ENCODE peak calls at places on chromosomes 13 and 19, in nine cellular contexts. One of them, this sample, is unnamed.

GRCh38 chr13:39506559-39507390 is 96.2 kb downstream of the LHFPL6 start:
- DNase-seq in islet precursor cell: no peak
- DNase-seq in activated T-cell treated with anti-CD3 and anti-CD28 coated beads for 1 hour: no peak
- DNase-seq in CD8-positive, alpha-beta memory T cell: no peak
- DNase-seq in hepatic stellate cell: no peak
- DNase-seq in neural progenitor cell: no peak
- DNase-seq in kidney tubule cell: no peak
- DNase-seq in stimulated activated CD4-positive, alpha-beta T cell treated with anti-CD3 and anti-CD28 coated beads, Interleukin-15, amount 100 ng/mL, for 1 hour: no peak
- DNase-seq in globus pallidus: no peak
- DNase-seq in this sample: no peak

GRCh38 chr19:44113784-44114390 is 688 bp downstream of the ZNF225 start:
- DNase-seq in islet precursor cell: peak; percentile 54
- DNase-seq in activated T-cell treated with anti-CD3 and anti-CD28 coated beads for 1 hour: no peak
- DNase-seq in CD8-positive, alpha-beta memory T cell: no peak
- DNase-seq in hepatic stellate cell: peak; percentile 26
- DNase-seq in neural progenitor cell: peak; percentile 20
- DNase-seq in kidney tubule cell: peak; percentile 2
- DNase-seq in stimulated activated CD4-positive, alpha-beta T cell treated with anti-CD3 and anti-CD28 coated beads, Interleukin-15, amount 100 ng/mL, for 1 hour: no peak
- DNase-seq in globus pallidus: no peak
- DNase-seq in this sample: no peak

GRCh38 chr13:77751513-77752456 is 54.3 kb downstream of the SLAIN1 start:
- DNase-seq in islet precursor cell: peak; percentile 53
- DNase-seq in activated T-cell treated with anti-CD3 and anti-CD28 coated beads for 1 hour: peak; percentile 7
- DNase-seq in CD8-positive, alpha-beta memory T cell: peak; percentile 2
- DNase-seq in hepatic stellate cell: peak; percentile 4
- DNase-seq in neural progenitor cell: peak; percentile 62
- DNase-seq in kidney tubule cell: peak; percentile 56
- DNase-seq in stimulated activated CD4-positive, alpha-beta T cell treated with anti-CD3 and anti-CD28 coated beads, Interleukin-15, amount 100 ng/mL, for 1 hour: no peak
- DNase-seq in globus pallidus: peak; percentile 83
- DNase-seq in this sample: peak; percentile 55

GRCh38 chr19:16359074-16359473 is 34.4 kb downstream of the KLF2 start:
- DNase-seq in islet precursor cell: no peak
- DNase-seq in activated T-cell treated with anti-CD3 and anti-CD28 coated beads for 1 hour: no peak
- DNase-seq in CD8-positive, alpha-beta memory T cell: no peak
- DNase-seq in hepatic stellate cell: no peak
- DNase-seq in neural progenitor cell: no peak
- DNase-seq in kidney tubule cell: no peak
- DNase-seq in stimulated activated CD4-positive, alpha-beta T cell treated with anti-CD3 and anti-CD28 coated beads, Interleukin-15, amount 100 ng/mL, for 1 hour: no peak
- DNase-seq in globus pallidus: no peak
- DNase-seq in this sample: no peak

GRCh38 chr19:2678043-2678671 is 24.3 kb downstream of the GNG7 start:
- DNase-seq in islet precursor cell: no peak
- DNase-seq in activated T-cell treated with anti-CD3 and anti-CD28 coated beads for 1 hour: no peak
- DNase-seq in CD8-positive, alpha-beta memory T cell: no peak
- DNase-seq in hepatic stellate cell: no peak
- DNase-seq in neural progenitor cell: no peak
- DNase-seq in kidney tubule cell: no peak
- DNase-seq in stimulated activated CD4-positive, alpha-beta T cell treated with anti-CD3 and anti-CD28 coated beads, Interleukin-15, amount 100 ng/mL, for 1 hour: no peak
- DNase-seq in globus pallidus: no peak
- DNase-seq in this sample: no peak

GRCh38 chr13:36788276-36788675 is 30.7 kb upstream of the RFXAP start:
- DNase-seq in islet precursor cell: no peak
- DNase-seq in activated T-cell treated with anti-CD3 and anti-CD28 coated beads for 1 hour: no peak
- DNase-seq in CD8-positive, alpha-beta memory T cell: no peak
- DNase-seq in hepatic stellate cell: no peak
- DNase-seq in neural progenitor cell: no peak
- DNase-seq in kidney tubule cell: peak; percentile 80
- DNase-seq in stimulated activated CD4-positive, alpha-beta T cell treated with anti-CD3 and anti-CD28 coated beads, Interleukin-15, amount 100 ng/mL, for 1 hour: no peak
- DNase-seq in globus pallidus: no peak
- DNase-seq in this sample: no peak

GRCh38 chr19:12858041-12858928 is 20.0 kb downstream of the MAST1 start:
- DNase-seq in islet precursor cell: no peak
- DNase-seq in activated T-cell treated with anti-CD3 and anti-CD28 coated beads for 1 hour: no peak
- DNase-seq in CD8-positive, alpha-beta memory T cell: no peak
- DNase-seq in hepatic stellate cell: no peak
- DNase-seq in neural progenitor cell: no peak
- DNase-seq in kidney tubule cell: no peak
- DNase-seq in stimulated activated CD4-positive, alpha-beta T cell treated with anti-CD3 and anti-CD28 coated beads, Interleukin-15, amount 100 ng/mL, for 1 hour: no peak
- DNase-seq in globus pallidus: no peak
- DNase-seq in this sample: no peak

GRCh38 chr19:55467236-55468053 is 2.9 kb upstream of the C19orf85 start:
- DNase-seq in islet precursor cell: no peak
- DNase-seq in activated T-cell treated with anti-CD3 and anti-CD28 coated beads for 1 hour: peak; percentile 61
- DNase-seq in CD8-positive, alpha-beta memory T cell: peak; percentile 69
- DNase-seq in hepatic stellate cell: peak; percentile 87
- DNase-seq in neural progenitor cell: peak; percentile 70
- DNase-seq in kidney tubule cell: peak; percentile 49
- DNase-seq in stimulated activated CD4-positive, alpha-beta T cell treated with anti-CD3 and anti-CD28 coated beads, Interleukin-15, amount 100 ng/mL, for 1 hour: peak; percentile 65
- DNase-seq in globus pallidus: no peak
- DNase-seq in this sample: peak; percentile 57

GRCh38 chr19:33293255-33294057 is 8.9 kb downstream of the CEBPA start:
- DNase-seq in islet precursor cell: no peak
- DNase-seq in activated T-cell treated with anti-CD3 and anti-CD28 coated beads for 1 hour: no peak
- DNase-seq in CD8-positive, alpha-beta memory T cell: no peak
- DNase-seq in hepatic stellate cell: peak; percentile 78
- DNase-seq in neural progenitor cell: no peak
- DNase-seq in kidney tubule cell: peak; percentile 73
- DNase-seq in stimulated activated CD4-positive, alpha-beta T cell treated with anti-CD3 and anti-CD28 coated beads, Interleukin-15, amount 100 ng/mL, for 1 hour: no peak
- DNase-seq in globus pallidus: no peak
- DNase-seq in this sample: no peak

GRCh38 chr13:112741835-112742570 is 52.2 kb downstream of the ATP11A start:
- DNase-seq in islet precursor cell: no peak
- DNase-seq in activated T-cell treated with anti-CD3 and anti-CD28 coated beads for 1 hour: no peak
- DNase-seq in CD8-positive, alpha-beta memory T cell: no peak
- DNase-seq in hepatic stellate cell: no peak
- DNase-seq in neural progenitor cell: no peak
- DNase-seq in kidney tubule cell: no peak
- DNase-seq in stimulated activated CD4-positive, alpha-beta T cell treated with anti-CD3 and anti-CD28 coated beads, Interleukin-15, amount 100 ng/mL, for 1 hour: no peak
- DNase-seq in globus pallidus: no peak
- DNase-seq in this sample: no peak

GRCh38 chr19:2243274-2244121 is 5.6 kb upstream of the AMH start:
- DNase-seq in islet precursor cell: no peak
- DNase-seq in activated T-cell treated with anti-CD3 and anti-CD28 coated beads for 1 hour: no peak
- DNase-seq in CD8-positive, alpha-beta memory T cell: no peak
- DNase-seq in hepatic stellate cell: no peak
- DNase-seq in neural progenitor cell: no peak
- DNase-seq in kidney tubule cell: no peak
- DNase-seq in stimulated activated CD4-positive, alpha-beta T cell treated with anti-CD3 and anti-CD28 coated beads, Interleukin-15, amount 100 ng/mL, for 1 hour: no peak
- DNase-seq in globus pallidus: no peak
- DNase-seq in this sample: no peak

GRCh38 chr13:75774176-75774575 is 138.0 kb downstream of the LMO7 start:
- DNase-seq in islet precursor cell: no peak
- DNase-seq in activated T-cell treated with anti-CD3 and anti-CD28 coated beads for 1 hour: no peak
- DNase-seq in CD8-positive, alpha-beta memory T cell: no peak
- DNase-seq in hepatic stellate cell: no peak
- DNase-seq in neural progenitor cell: no peak
- DNase-seq in kidney tubule cell: no peak
- DNase-seq in stimulated activated CD4-positive, alpha-beta T cell treated with anti-CD3 and anti-CD28 coated beads, Interleukin-15, amount 100 ng/mL, for 1 hour: no peak
- DNase-seq in globus pallidus: no peak
- DNase-seq in this sample: no peak

GRCh38 chr19:51807111-51807701 is 12.2 kb downstream of the FPR3 start:
- DNase-seq in islet precursor cell: peak; percentile 67
- DNase-seq in activated T-cell treated with anti-CD3 and anti-CD28 coated beads for 1 hour: no peak
- DNase-seq in CD8-positive, alpha-beta memory T cell: no peak
- DNase-seq in hepatic stellate cell: no peak
- DNase-seq in neural progenitor cell: no peak
- DNase-seq in kidney tubule cell: peak; percentile 47
- DNase-seq in stimulated activated CD4-positive, alpha-beta T cell treated with anti-CD3 and anti-CD28 coated beads, Interleukin-15, amount 100 ng/mL, for 1 hour: no peak
- DNase-seq in globus pallidus: no peak
- DNase-seq in this sample: no peak

GRCh38 chr13:77184455-77184854 is 142.4 kb downstream of the MYCBP2 start:
- DNase-seq in islet precursor cell: no peak
- DNase-seq in activated T-cell treated with anti-CD3 and anti-CD28 coated beads for 1 hour: no peak
- DNase-seq in CD8-positive, alpha-beta memory T cell: no peak
- DNase-seq in hepatic stellate cell: no peak
- DNase-seq in neural progenitor cell: no peak
- DNase-seq in kidney tubule cell: peak; percentile 46
- DNase-seq in stimulated activated CD4-positive, alpha-beta T cell treated with anti-CD3 and anti-CD28 coated beads, Interleukin-15, amount 100 ng/mL, for 1 hour: no peak
- DNase-seq in globus pallidus: no peak
- DNase-seq in this sample: peak; percentile 13

GRCh38 chr19:18731562-18732008 is 48.1 kb downstream of the CRTC1 start:
- DNase-seq in islet precursor cell: no peak
- DNase-seq in activated T-cell treated with anti-CD3 and anti-CD28 coated beads for 1 hour: no peak
- DNase-seq in CD8-positive, alpha-beta memory T cell: no peak
- DNase-seq in hepatic stellate cell: no peak
- DNase-seq in neural progenitor cell: no peak
- DNase-seq in kidney tubule cell: peak; percentile 31
- DNase-seq in stimulated activated CD4-positive, alpha-beta T cell treated with anti-CD3 and anti-CD28 coated beads, Interleukin-15, amount 100 ng/mL, for 1 hour: no peak
- DNase-seq in globus pallidus: no peak
- DNase-seq in this sample: no peak

GRCh38 chr13:95440441-95441088 is 112.0 kb upstream of the CLDN10 start:
- DNase-seq in islet precursor cell: no peak
- DNase-seq in activated T-cell treated with anti-CD3 and anti-CD28 coated beads for 1 hour: no peak
- DNase-seq in CD8-positive, alpha-beta memory T cell: no peak
- DNase-seq in hepatic stellate cell: no peak
- DNase-seq in neural progenitor cell: no peak
- DNase-seq in kidney tubule cell: no peak
- DNase-seq in stimulated activated CD4-positive, alpha-beta T cell treated with anti-CD3 and anti-CD28 coated beads, Interleukin-15, amount 100 ng/mL, for 1 hour: no peak
- DNase-seq in globus pallidus: no peak
- DNase-seq in this sample: no peak

GRCh38 chr19:30320466-30320865 is 51.7 kb upstream of the ZNF536 start:
- DNase-seq in islet precursor cell: no peak
- DNase-seq in activated T-cell treated with anti-CD3 and anti-CD28 coated beads for 1 hour: no peak
- DNase-seq in CD8-positive, alpha-beta memory T cell: no peak
- DNase-seq in hepatic stellate cell: no peak
- DNase-seq in neural progenitor cell: no peak
- DNase-seq in kidney tubule cell: no peak
- DNase-seq in stimulated activated CD4-positive, alpha-beta T cell treated with anti-CD3 and anti-CD28 coated beads, Interleukin-15, amount 100 ng/mL, for 1 hour: no peak
- DNase-seq in globus pallidus: no peak
- DNase-seq in this sample: no peak

GRCh38 chr19:38666662-38667448 is 19.4 kb downstream of the ACTN4 start:
- DNase-seq in islet precursor cell: peak; percentile 93
- DNase-seq in activated T-cell treated with anti-CD3 and anti-CD28 coated beads for 1 hour: no peak
- DNase-seq in CD8-positive, alpha-beta memory T cell: no peak
- DNase-seq in hepatic stellate cell: peak; percentile 59
- DNase-seq in neural progenitor cell: peak; percentile 58
- DNase-seq in kidney tubule cell: peak; percentile 89
- DNase-seq in stimulated activated CD4-positive, alpha-beta T cell treated with anti-CD3 and anti-CD28 coated beads, Interleukin-15, amount 100 ng/mL, for 1 hour: no peak
- DNase-seq in globus pallidus: no peak
- DNase-seq in this sample: no peak

GRCh38 chr13:44648392-44649117 is 72.4 kb upstream of the TSC22D1 start:
- DNase-seq in islet precursor cell: no peak
- DNase-seq in activated T-cell treated with anti-CD3 and anti-CD28 coated beads for 1 hour: no peak
- DNase-seq in CD8-positive, alpha-beta memory T cell: no peak
- DNase-seq in hepatic stellate cell: no peak
- DNase-seq in neural progenitor cell: no peak
- DNase-seq in kidney tubule cell: peak; percentile 40
- DNase-seq in stimulated activated CD4-positive, alpha-beta T cell treated with anti-CD3 and anti-CD28 coated beads, Interleukin-15, amount 100 ng/mL, for 1 hour: no peak
- DNase-seq in globus pallidus: no peak
- DNase-seq in this sample: peak; percentile 8

GRCh38 chr19:33638167-33639033 is 16.6 kb downstream of the CHST8 start:
- DNase-seq in islet precursor cell: peak; percentile 38
- DNase-seq in activated T-cell treated with anti-CD3 and anti-CD28 coated beads for 1 hour: no peak
- DNase-seq in CD8-positive, alpha-beta memory T cell: no peak
- DNase-seq in hepatic stellate cell: no peak
- DNase-seq in neural progenitor cell: no peak
- DNase-seq in kidney tubule cell: no peak
- DNase-seq in stimulated activated CD4-positive, alpha-beta T cell treated with anti-CD3 and anti-CD28 coated beads, Interleukin-15, amount 100 ng/mL, for 1 hour: no peak
- DNase-seq in globus pallidus: no peak
- DNase-seq in this sample: no peak

GRCh38 chr19:50427997-50428425 is 4.7 kb upstream of the MYBPC2 start:
- DNase-seq in islet precursor cell: peak; percentile 90
- DNase-seq in activated T-cell treated with anti-CD3 and anti-CD28 coated beads for 1 hour: no peak
- DNase-seq in CD8-positive, alpha-beta memory T cell: no peak
- DNase-seq in hepatic stellate cell: no peak
- DNase-seq in neural progenitor cell: peak; percentile 57
- DNase-seq in kidney tubule cell: peak; percentile 78
- DNase-seq in stimulated activated CD4-positive, alpha-beta T cell treated with anti-CD3 and anti-CD28 coated beads, Interleukin-15, amount 100 ng/mL, for 1 hour: no peak
- DNase-seq in globus pallidus: peak; percentile 70
- DNase-seq in this sample: peak; percentile 21

GRCh38 chr13:26051231-26052135 is at the start of gene SHISA2:
- DNase-seq in islet precursor cell: peak; percentile 73
- DNase-seq in activated T-cell treated with anti-CD3 and anti-CD28 coated beads for 1 hour: peak; percentile 16
- DNase-seq in CD8-positive, alpha-beta memory T cell: peak; percentile 8
- DNase-seq in hepatic stellate cell: peak; percentile 41
- DNase-seq in neural progenitor cell: peak; percentile 93
- DNase-seq in kidney tubule cell: peak; percentile 76
- DNase-seq in stimulated activated CD4-positive, alpha-beta T cell treated with anti-CD3 and anti-CD28 coated beads, Interleukin-15, amount 100 ng/mL, for 1 hour: no peak
- DNase-seq in globus pallidus: peak; percentile 66
- DNase-seq in this sample: no peak

GRCh38 chr13:47033216-47033615 is 136.4 kb upstream of the HTR2A start:
- DNase-seq in islet precursor cell: peak; percentile 83
- DNase-seq in activated T-cell treated with anti-CD3 and anti-CD28 coated beads for 1 hour: no peak
- DNase-seq in CD8-positive, alpha-beta memory T cell: no peak
- DNase-seq in hepatic stellate cell: peak; percentile 3
- DNase-seq in neural progenitor cell: no peak
- DNase-seq in kidney tubule cell: peak; percentile 85
- DNase-seq in stimulated activated CD4-positive, alpha-beta T cell treated with anti-CD3 and anti-CD28 coated beads, Interleukin-15, amount 100 ng/mL, for 1 hour: no peak
- DNase-seq in globus pallidus: no peak
- DNase-seq in this sample: no peak

GRCh38 chr19:2339644-2340310 is 11.3 kb downstream of the SPPL2B start:
- DNase-seq in islet precursor cell: no peak
- DNase-seq in activated T-cell treated with anti-CD3 and anti-CD28 coated beads for 1 hour: no peak
- DNase-seq in CD8-positive, alpha-beta memory T cell: no peak
- DNase-seq in hepatic stellate cell: no peak
- DNase-seq in neural progenitor cell: no peak
- DNase-seq in kidney tubule cell: no peak
- DNase-seq in stimulated activated CD4-positive, alpha-beta T cell treated with anti-CD3 and anti-CD28 coated beads, Interleukin-15, amount 100 ng/mL, for 1 hour: no peak
- DNase-seq in globus pallidus: no peak
- DNase-seq in this sample: no peak

GRCh38 chr19:16365300-16365996 is 40.8 kb downstream of the KLF2 start:
- DNase-seq in islet precursor cell: no peak
- DNase-seq in activated T-cell treated with anti-CD3 and anti-CD28 coated beads for 1 hour: no peak
- DNase-seq in CD8-positive, alpha-beta memory T cell: no peak
- DNase-seq in hepatic stellate cell: no peak
- DNase-seq in neural progenitor cell: no peak
- DNase-seq in kidney tubule cell: no peak
- DNase-seq in stimulated activated CD4-positive, alpha-beta T cell treated with anti-CD3 and anti-CD28 coated beads, Interleukin-15, amount 100 ng/mL, for 1 hour: no peak
- DNase-seq in globus pallidus: no peak
- DNase-seq in this sample: no peak

GRCh38 chr13:113975416-113975815 is 1.5 kb upstream of the C13orf46 start:
- DNase-seq in islet precursor cell: no peak
- DNase-seq in activated T-cell treated with anti-CD3 and anti-CD28 coated beads for 1 hour: no peak
- DNase-seq in CD8-positive, alpha-beta memory T cell: no peak
- DNase-seq in hepatic stellate cell: no peak
- DNase-seq in neural progenitor cell: no peak
- DNase-seq in kidney tubule cell: no peak
- DNase-seq in stimulated activated CD4-positive, alpha-beta T cell treated with anti-CD3 and anti-CD28 coated beads, Interleukin-15, amount 100 ng/mL, for 1 hour: no peak
- DNase-seq in globus pallidus: no peak
- DNase-seq in this sample: no peak

GRCh38 chr19:49165865-49166301 is 8.3 kb downstream of the TRPM4 start:
- DNase-seq in islet precursor cell: peak; percentile 50
- DNase-seq in activated T-cell treated with anti-CD3 and anti-CD28 coated beads for 1 hour: no peak
- DNase-seq in CD8-positive, alpha-beta memory T cell: no peak
- DNase-seq in hepatic stellate cell: no peak
- DNase-seq in neural progenitor cell: no peak
- DNase-seq in kidney tubule cell: no peak
- DNase-seq in stimulated activated CD4-positive, alpha-beta T cell treated with anti-CD3 and anti-CD28 coated beads, Interleukin-15, amount 100 ng/mL, for 1 hour: no peak
- DNase-seq in globus pallidus: no peak
- DNase-seq in this sample: no peak

GRCh38 chr19:2556221-2557092 is 80.5 kb downstream of the GADD45B start:
- DNase-seq in islet precursor cell: peak; percentile 77
- DNase-seq in activated T-cell treated with anti-CD3 and anti-CD28 coated beads for 1 hour: no peak
- DNase-seq in CD8-positive, alpha-beta memory T cell: no peak
- DNase-seq in hepatic stellate cell: no peak
- DNase-seq in neural progenitor cell: no peak
- DNase-seq in kidney tubule cell: no peak
- DNase-seq in stimulated activated CD4-positive, alpha-beta T cell treated with anti-CD3 and anti-CD28 coated beads, Interleukin-15, amount 100 ng/mL, for 1 hour: no peak
- DNase-seq in globus pallidus: no peak
- DNase-seq in this sample: no peak

GRCh38 chr13:95485045-95485517 is 67.4 kb upstream of the CLDN10 start:
- DNase-seq in islet precursor cell: no peak
- DNase-seq in activated T-cell treated with anti-CD3 and anti-CD28 coated beads for 1 hour: no peak
- DNase-seq in CD8-positive, alpha-beta memory T cell: no peak
- DNase-seq in hepatic stellate cell: no peak
- DNase-seq in neural progenitor cell: no peak
- DNase-seq in kidney tubule cell: peak; percentile 44
- DNase-seq in stimulated activated CD4-positive, alpha-beta T cell treated with anti-CD3 and anti-CD28 coated beads, Interleukin-15, amount 100 ng/mL, for 1 hour: no peak
- DNase-seq in globus pallidus: no peak
- DNase-seq in this sample: no peak

GRCh38 chr13:45859682-45860081 is 8.1 kb upstream of the SIAH3 start:
- DNase-seq in islet precursor cell: no peak
- DNase-seq in activated T-cell treated with anti-CD3 and anti-CD28 coated beads for 1 hour: no peak
- DNase-seq in CD8-positive, alpha-beta memory T cell: no peak
- DNase-seq in hepatic stellate cell: no peak
- DNase-seq in neural progenitor cell: peak; percentile 55
- DNase-seq in kidney tubule cell: no peak
- DNase-seq in stimulated activated CD4-positive, alpha-beta T cell treated with anti-CD3 and anti-CD28 coated beads, Interleukin-15, amount 100 ng/mL, for 1 hour: no peak
- DNase-seq in globus pallidus: no peak
- DNase-seq in this sample: no peak

GRCh38 chr19:55590621-55591020 is 8.7 kb downstream of the FIZ1 start:
- DNase-seq in islet precursor cell: no peak
- DNase-seq in activated T-cell treated with anti-CD3 and anti-CD28 coated beads for 1 hour: no peak
- DNase-seq in CD8-positive, alpha-beta memory T cell: no peak
- DNase-seq in hepatic stellate cell: peak; percentile 23
- DNase-seq in neural progenitor cell: peak; percentile 44
- DNase-seq in kidney tubule cell: peak; percentile 16
- DNase-seq in stimulated activated CD4-positive, alpha-beta T cell treated with anti-CD3 and anti-CD28 coated beads, Interleukin-15, amount 100 ng/mL, for 1 hour: no peak
- DNase-seq in globus pallidus: no peak
- DNase-seq in this sample: no peak